ENCODE peak calls at places on chromosome 1, in five cellular contexts. One of them, this sample, is unnamed.

GRCh38 chr1:229066591-229066990 is 204.3 kb upstream of the RAB4A start:
- DNase-seq in LNCaP clone FGC: no peak
- DNase-seq in mucosa of descending colon: no peak
- DNase-seq in natural killer cell: no peak
- DNase-seq in tibial artery: no peak
- DNase-seq in this sample: no peak

GRCh38 chr1:5140136-5140535 is 485.7 kb downstream of the AJAP1 start:
- DNase-seq in LNCaP clone FGC: no peak
- DNase-seq in mucosa of descending colon: no peak
- DNase-seq in natural killer cell: no peak
- DNase-seq in tibial artery: no peak
- DNase-seq in this sample: no peak

GRCh38 chr1:181126871-181127587 is 38.5 kb downstream of the IER5 start:
- DNase-seq in LNCaP clone FGC: no peak
- DNase-seq in mucosa of descending colon: no peak
- DNase-seq in natural killer cell: no peak
- DNase-seq in tibial artery: no peak
- DNase-seq in this sample: no peak

GRCh38 chr1:36322786-36323635 is 434 bp downstream of the EVA1B start:
- DNase-seq in LNCaP clone FGC: no peak
- DNase-seq in mucosa of descending colon: peak; percentile 61
- DNase-seq in natural killer cell: no peak
- DNase-seq in tibial artery: peak; percentile 63
- DNase-seq in this sample: peak; percentile 40

GRCh38 chr1:87329756-87330200 is 1.1 kb downstream of the LMO4 start:
- DNase-seq in LNCaP clone FGC: no peak
- DNase-seq in mucosa of descending colon: no peak
- DNase-seq in natural killer cell: no peak
- DNase-seq in tibial artery: no peak
- DNase-seq in this sample: no peak

GRCh38 chr1:187409341-187409740 is 580.6 kb downstream of the PLA2G4A start:
- DNase-seq in LNCaP clone FGC: no peak
- DNase-seq in mucosa of descending colon: no peak
- DNase-seq in natural killer cell: no peak
- DNase-seq in tibial artery: no peak
- DNase-seq in this sample: no peak

GRCh38 chr1:165551469-165551868 is 7.7 kb downstream of the LRRC52 start:
- DNase-seq in LNCaP clone FGC: no peak
- DNase-seq in mucosa of descending colon: no peak
- DNase-seq in natural killer cell: no peak
- DNase-seq in tibial artery: no peak
- DNase-seq in this sample: no peak

GRCh38 chr1:35707253-35708178 is 11.2 kb downstream of the C1orf216 start:
- DNase-seq in LNCaP clone FGC: no peak
- DNase-seq in mucosa of descending colon: peak; percentile 58
- DNase-seq in natural killer cell: peak; percentile 22
- DNase-seq in tibial artery: no peak
- DNase-seq in this sample: peak; percentile 23

GRCh38 chr1:68347415-68347814 is 102.3 kb downstream of the RPE65 start:
- DNase-seq in LNCaP clone FGC: no peak
- DNase-seq in mucosa of descending colon: no peak
- DNase-seq in natural killer cell: no peak
- DNase-seq in tibial artery: peak; percentile 64
- DNase-seq in this sample: no peak

GRCh38 chr1:5856246-5856815 is 135.9 kb downstream of the NPHP4 start:
- DNase-seq in LNCaP clone FGC: no peak
- DNase-seq in mucosa of descending colon: no peak
- DNase-seq in natural killer cell: no peak
- DNase-seq in tibial artery: no peak
- DNase-seq in this sample: no peak

GRCh38 chr1:3981261-3981660 is 81.2 kb upstream of the C1orf174 start:
- DNase-seq in LNCaP clone FGC: no peak
- DNase-seq in mucosa of descending colon: no peak
- DNase-seq in natural killer cell: no peak
- DNase-seq in tibial artery: no peak
- DNase-seq in this sample: no peak

GRCh38 chr1:2029561-2029960 is 10.4 kb downstream of the GABRD start:
- DNase-seq in LNCaP clone FGC: no peak
- DNase-seq in mucosa of descending colon: no peak
- DNase-seq in natural killer cell: no peak
- DNase-seq in tibial artery: no peak
- DNase-seq in this sample: no peak

GRCh38 chr1:48627467-48627866 is 149.2 kb downstream of the BEND5 start:
- DNase-seq in LNCaP clone FGC: no peak
- DNase-seq in mucosa of descending colon: no peak
- DNase-seq in natural killer cell: no peak
- DNase-seq in tibial artery: no peak
- DNase-seq in this sample: no peak

GRCh38 chr1:248918126-248918525 is 12.1 kb downstream of the PGBD2 start:
- DNase-seq in LNCaP clone FGC: no peak
- DNase-seq in mucosa of descending colon: no peak
- DNase-seq in natural killer cell: no peak
- DNase-seq in tibial artery: no peak
- DNase-seq in this sample: no peak

GRCh38 chr1:46471885-46472502 is 17.6 kb upstream of the DMBX1 start:
- DNase-seq in LNCaP clone FGC: no peak
- DNase-seq in mucosa of descending colon: no peak
- DNase-seq in natural killer cell: no peak
- DNase-seq in tibial artery: no peak
- DNase-seq in this sample: no peak

GRCh38 chr1:28509705-28510349 is 4.0 kb downstream of the RCC1 start:
- DNase-seq in LNCaP clone FGC: no peak
- DNase-seq in mucosa of descending colon: no peak
- DNase-seq in natural killer cell: no peak
- DNase-seq in tibial artery: no peak
- DNase-seq in this sample: no peak

GRCh38 chr1:155043793-155044192 is 7.3 kb upstream of the ADAM15 start:
- DNase-seq in LNCaP clone FGC: no peak
- DNase-seq in mucosa of descending colon: peak; percentile 69
- DNase-seq in natural killer cell: no peak
- DNase-seq in tibial artery: no peak
- DNase-seq in this sample: no peak
- TF ChIP-seq CTCF in LNCaP clone FGC: no peak
- TF ChIP-seq CTCF in mucosa of descending colon: no peak
- TF ChIP-seq CTCF in natural killer cell: no peak
- TF ChIP-seq CTCF in tibial artery: no peak
- TF ChIP-seq CTCF in this sample: no peak

DNA sequence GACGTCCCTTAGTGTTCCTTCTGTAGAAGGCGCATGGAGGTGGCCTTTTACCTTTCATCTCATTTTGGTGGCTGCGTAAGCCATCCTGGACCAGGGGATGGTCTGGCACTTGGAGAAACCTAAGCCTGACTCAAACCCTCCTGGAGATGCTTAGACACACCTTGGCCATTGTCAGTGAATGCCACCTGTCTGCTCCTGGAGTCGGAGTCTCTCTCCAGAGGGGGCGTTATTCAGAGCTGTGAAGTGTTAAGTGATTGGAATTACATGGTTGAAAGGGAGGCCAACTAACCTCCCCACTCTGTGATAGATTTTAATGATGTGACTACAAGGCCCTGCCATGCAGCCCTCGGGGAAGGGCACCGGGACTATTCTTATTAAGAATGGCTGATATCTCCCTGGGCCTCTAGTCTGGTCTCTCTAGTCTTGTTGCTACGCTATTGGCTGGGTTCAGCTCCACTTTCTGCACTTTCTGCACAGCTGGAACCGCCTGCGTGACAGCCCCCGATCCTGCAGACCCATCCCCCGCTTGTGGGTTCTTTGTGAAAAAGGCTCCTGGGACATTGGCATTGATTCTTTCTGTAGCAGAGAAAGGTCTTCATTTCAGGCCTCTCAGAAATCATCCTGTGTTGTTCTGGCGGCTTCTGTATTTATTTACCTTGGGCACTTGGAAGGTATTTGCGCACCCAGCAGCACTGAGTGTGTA is 4.2 kb downstream of the RASSF5 start:
- DNase-seq in LNCaP clone FGC: no peak
- DNase-seq in mucosa of descending colon: peak; percentile 12
- DNase-seq in natural killer cell: no peak
- DNase-seq in tibial artery: no peak
- DNase-seq in this sample: no peak
- TF ChIP-seq CTCF in LNCaP clone FGC: no peak
- TF ChIP-seq CTCF in mucosa of descending colon: no peak
- TF ChIP-seq CTCF in natural killer cell: no peak
- TF ChIP-seq CTCF in tibial artery: no peak
- TF ChIP-seq CTCF in this sample: no peak

DNA sequence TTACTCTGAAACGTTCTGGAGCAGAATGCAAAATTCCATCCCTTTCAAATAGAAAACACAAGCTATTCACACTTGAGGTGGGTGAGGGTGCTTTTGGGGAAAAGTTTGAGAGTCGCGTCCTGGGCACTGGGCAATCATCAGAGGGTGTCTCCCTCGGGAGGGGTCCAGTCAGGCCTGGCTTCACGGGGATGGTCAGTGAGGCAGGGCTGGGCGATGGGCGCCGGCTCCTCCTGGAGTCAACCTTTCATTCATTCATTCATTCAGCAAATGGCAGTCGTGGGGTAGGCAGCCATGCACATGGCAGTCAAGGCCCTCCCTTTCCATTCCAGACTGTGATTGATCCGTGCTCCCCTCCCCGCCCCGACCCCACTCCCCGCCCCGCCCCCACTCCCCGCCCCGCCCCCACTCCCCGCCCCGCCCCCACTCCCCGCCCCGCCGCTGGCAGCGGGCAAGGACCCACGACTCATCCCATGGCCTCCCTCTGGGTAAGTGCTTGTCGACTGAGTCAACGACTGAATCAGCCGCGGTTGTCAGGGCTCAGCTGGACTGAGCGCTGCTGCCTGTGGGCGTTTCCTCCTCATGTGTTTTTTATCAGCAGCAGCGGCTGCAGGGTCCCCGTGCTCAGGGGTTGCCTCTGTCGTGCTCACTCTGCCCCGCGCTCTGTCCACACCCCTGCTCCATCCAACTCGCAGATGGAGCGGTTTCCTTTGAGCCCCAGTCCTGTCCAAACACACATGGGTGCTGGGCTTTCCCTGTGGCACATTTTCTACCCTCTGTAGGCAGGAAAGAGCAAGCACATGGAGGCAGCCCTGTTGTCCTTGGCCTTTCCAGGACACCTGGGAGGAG is 12.5 kb upstream of the SPSB1 start:
- DNase-seq in LNCaP clone FGC: no peak
- DNase-seq in mucosa of descending colon: peak; percentile 67
- DNase-seq in natural killer cell: no peak
- DNase-seq in tibial artery: peak; percentile 76
- DNase-seq in this sample: no peak
- TF ChIP-seq CTCF in LNCaP clone FGC: no peak
- TF ChIP-seq CTCF in mucosa of descending colon: no peak
- TF ChIP-seq CTCF in natural killer cell: no peak
- TF ChIP-seq CTCF in tibial artery: no peak
- TF ChIP-seq CTCF in this sample: no peak

GRCh38 chr1:160618763-160619274 is 28.0 kb downstream of the SLAMF1 start:
- DNase-seq in LNCaP clone FGC: no peak
- DNase-seq in mucosa of descending colon: no peak
- DNase-seq in natural killer cell: no peak
- DNase-seq in tibial artery: no peak
- DNase-seq in this sample: no peak
- TF ChIP-seq CTCF in LNCaP clone FGC: peak; percentile 34
- TF ChIP-seq CTCF in mucosa of descending colon: no peak
- TF ChIP-seq CTCF in natural killer cell: peak; percentile 84
- TF ChIP-seq CTCF in tibial artery: no peak
- TF ChIP-seq CTCF in this sample: no peak